ENCODE peak calls at places on chromosome 9, in eight cellular contexts. B, D, F, E, P, L, X and M are unnamed samples.

GRCh38 chr9:101442248-101443136 is 6.9 kb upstream of the ALDOB start:
- DNase-seq in B (no peak), D (no peak), F (no peak), E (no peak), P (no peak), L (no peak), X (peak; percentile 71), M (no peak)

GRCh38 chr9:22244141-22245011 is 202.2 kb upstream of the DMRTA1 start:
- DNase-seq in B (peak; percentile 77), D (peak; percentile 28), F (no peak), E (peak; percentile 71), P (no peak), L (peak; percentile 40), X (peak; percentile 69), M (peak; percentile 73)

GRCh38 chr9:12640866-12641636 is 52.1 kb upstream of the TYRP1 start:
- DNase-seq in B (no peak), D (no peak), F (no peak), E (no peak), P (peak; percentile 72), L (no peak), X (no peak), M (no peak)

GRCh38 chr9:114387678-114388431 is at the start of gene AKNA:
- DNase-seq in B (peak; percentile 88), D (no peak), F (peak; percentile 86), E (peak; percentile 98), P (no peak), L (no peak), X (peak; percentile 90), M (peak; percentile 58)

GRCh38 chr9:69115621-69116020 is 58.5 kb upstream of the TJP2 start:
- DNase-seq in B (peak; percentile 30), D (no peak), F (no peak), E (no peak), P (no peak), L (no peak), X (no peak), M (no peak)

GRCh38 chr9:114308361-114308950 is 14.4 kb upstream of the ORM1 start:
- DNase-seq in B (no peak), D (no peak), F (no peak), E (peak; percentile 58), P (no peak), L (no peak), X (no peak), M (no peak)

GRCh38 chr9:135146766-135147472 is 59.5 kb downstream of the OLFM1 start:
- DNase-seq in B (no peak), D (peak; percentile 77), F (no peak), E (no peak), P (no peak), L (no peak), X (no peak), M (no peak)

GRCh38 chr9:13470836-13471235 is 191.3 kb upstream of the MPDZ start:
- DNase-seq in B (no peak), D (no peak), F (no peak), E (no peak), P (no peak), L (no peak), X (no peak), M (no peak)

GRCh38 chr9:122403381-122404002 is 32.7 kb downstream of the PTGS1 start:
- DNase-seq in B (no peak), D (no peak), F (no peak), E (no peak), P (no peak), L (no peak), X (no peak), M (no peak)

GRCh38 chr9:114691956-114692295 is 9.9 kb upstream of the TEX48 start:
- DNase-seq in B (no peak), D (no peak), F (no peak), E (no peak), P (no peak), L (no peak), X (no peak), M (no peak)

GRCh38 chr9:2461886-2462285 is 159.7 kb upstream of the VLDLR start:
- DNase-seq in B (peak; percentile 43), D (no peak), F (no peak), E (no peak), P (no peak), L (no peak), X (no peak), M (peak; percentile 9)

GRCh38 chr9:2466703-2467102 is 154.9 kb upstream of the VLDLR start:
- DNase-seq in B (no peak), D (peak; percentile 14), F (no peak), E (no peak), P (no peak), L (no peak), X (no peak), M (no peak)

GRCh38 chr9:87554177-87554940 is 56.7 kb downstream of the DAPK1 start:
- DNase-seq in B (no peak), D (peak; percentile 27), F (no peak), E (no peak), P (no peak), L (no peak), X (no peak), M (no peak)

GRCh38 chr9:17134843-17135577 is at the start of gene CNTLN:
- DNase-seq in B (peak; percentile 97), D (peak; percentile 95), F (peak; percentile 93), E (peak; percentile 92), P (peak; percentile 29), L (peak; percentile 41), X (peak; percentile 93), M (peak; percentile 97)

GRCh38 chr9:89022902-89023301 is 31.6 kb downstream of the S1PR3 start:
- DNase-seq in B (peak; percentile 77), D (no peak), F (peak; percentile 61), E (no peak), P (no peak), L (no peak), X (no peak), M (no peak)

GRCh38 chr9:120391691-120392090 is 188.3 kb downstream of the CDK5RAP2 start:
- DNase-seq in B (no peak), D (no peak), F (no peak), E (no peak), P (no peak), L (no peak), X (no peak), M (no peak)

GRCh38 chr9:114007991-114008666 is 70.0 kb downstream of the AMBP start:
- DNase-seq in B (no peak), D (peak; percentile 2), F (peak; percentile 28), E (peak; percentile 59), P (no peak), L (no peak), X (no peak), M (no peak)

GRCh38 chr9:122125158-122125890 is 32.2 kb upstream of the TTLL11 start:
- DNase-seq in B (peak; percentile 86), D (peak; percentile 83), F (peak; percentile 81), E (peak; percentile 93), P (no peak), L (peak; percentile 56), X (peak; percentile 77), M (peak; percentile 93)

DNA sequence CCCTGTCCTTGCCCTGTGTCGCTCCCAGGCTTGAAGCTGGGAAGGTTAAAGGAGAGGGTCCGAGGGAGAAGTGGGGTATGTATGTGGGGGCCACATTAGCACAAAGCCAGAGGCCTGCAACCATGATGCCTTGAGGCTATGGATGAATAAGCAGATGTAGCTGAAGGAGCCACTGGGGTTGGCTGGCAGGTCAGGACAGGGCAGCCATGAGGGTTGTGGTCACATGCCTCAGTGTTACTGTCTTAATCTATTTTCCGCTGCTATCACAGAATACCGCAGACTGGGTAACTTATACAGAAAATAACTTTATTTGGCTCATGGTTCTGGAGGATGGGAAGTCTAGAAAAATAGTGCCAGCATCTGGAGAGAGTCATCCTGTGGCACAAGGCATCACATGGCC is 9.2 kb upstream of the GRHPR start:
- DNase-seq in B (no peak), D (no peak), F (no peak), E (peak; percentile 57), P (no peak), L (no peak), X (no peak), M (peak; percentile 47)
- H3K4me3 ChIP-seq in B (no peak overlapping the region), D (no peak overlapping the region), F (no peak overlapping the region), E (no peak overlapping the region), P (no peak overlapping the region), L (no peak overlapping the region), X (no peak overlapping the region), M (peak overlapping the region; percentile 38)

GRCh38 chr9:99105152-99106043 is 485 bp downstream of the TGFBR1 start:
- DNase-seq in B (peak; percentile 86), D (peak; percentile 69), F (peak; percentile 91), E (peak; percentile 95), P (no peak), L (no peak), X (peak; percentile 58), M (peak; percentile 66)

GRCh38 chr9:99104459-99105151 is at the start of gene TGFBR1:
- DNase-seq in B (peak; percentile 96), D (peak; percentile 97), F (peak; percentile 96), E (peak; percentile 99), P (peak; percentile 49), L (peak; percentile 73), X (peak; percentile 97), M (peak; percentile 94)

GRCh38 chr9:99103909-99104458 is 929 bp upstream of the TGFBR1 start:
- DNase-seq in B (peak; percentile 48), D (no peak), F (no peak), E (peak; percentile 83), P (no peak), L (no peak), X (no peak), M (no peak)

GRCh38 chr9:99108131-99108530 is 3.2 kb downstream of the TGFBR1 start:
- DNase-seq in B (no peak), D (no peak), F (no peak), E (no peak), P (no peak), L (no peak), X (no peak), M (no peak)

GRCh38 chr9:99106044-99106375 is 1.1 kb downstream of the TGFBR1 start:
- DNase-seq in B (no peak), D (no peak), F (no peak), E (no peak), P (no peak), L (no peak), X (no peak), M (no peak)
- H3K27me3 ChIP-seq in B (no peaks in the 10 kb centered on the region), D (no peaks in the 10 kb centered on the region), F (no peaks in the 10 kb centered on the region), E (no peaks in the 10 kb centered on the region), P (no peaks in the 10 kb centered on the region), L (no peaks in the 10 kb centered on the region), X (no peaks in the 10 kb centered on the region), M (no peaks in the 10 kb centered on the region)

DNA sequence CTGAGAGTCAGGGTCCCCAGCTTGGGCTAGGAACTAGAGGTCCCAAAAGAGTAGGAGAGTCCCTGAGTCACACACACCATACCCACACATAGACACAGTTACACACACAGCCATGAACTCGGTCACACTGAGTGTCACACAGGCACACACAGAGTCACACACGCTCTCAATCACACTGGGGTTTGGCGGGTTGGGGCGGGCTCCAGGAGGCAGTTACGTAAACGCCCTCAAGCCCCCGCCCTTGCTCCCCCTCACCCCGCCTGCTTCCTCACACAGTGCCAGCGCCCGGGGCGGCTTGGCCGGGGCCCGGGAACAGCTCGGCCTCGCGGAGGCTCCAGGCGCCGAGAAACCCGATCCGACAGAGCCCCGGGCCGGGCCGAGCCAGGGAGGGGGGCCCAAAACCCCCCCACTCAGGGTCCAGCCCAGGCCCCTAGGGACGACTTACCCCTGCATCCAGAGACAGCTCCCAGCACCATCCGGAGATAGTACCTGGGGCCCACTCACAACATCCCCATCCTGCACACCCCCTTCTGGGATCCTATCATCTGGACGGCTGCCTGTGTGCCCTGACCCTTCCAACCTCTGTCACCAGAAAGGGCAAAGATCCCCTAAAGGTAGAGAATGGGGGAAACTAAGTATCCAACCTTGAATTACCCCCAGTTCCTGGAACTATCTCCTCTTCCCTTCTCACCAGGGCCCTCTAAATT is 3.5 kb upstream of the CNTFR start:
- DNase-seq in B (no peak), D (peak; percentile 73), F (peak; percentile 73), E (no peak), P (no peak), L (no peak), X (no peak), M (peak; percentile 44)
- H3K4me3 ChIP-seq in B (no peak overlapping the region), D (peak overlapping the region; percentile 12), F (no peak overlapping the region), E (no peak overlapping the region), P (no peak overlapping the region), L (no peak overlapping the region), X (no peak overlapping the region), M (no peak overlapping the region)

GRCh38 chr9:129178579-129178909 is 483 bp upstream of the IER5L start:
- DNase-seq in B (no peak), D (no peak), F (no peak), E (no peak), P (no peak), L (no peak), X (no peak), M (no peak)
- H3K27me3 ChIP-seq in B (peaks cover 7% of the 10 kb centered on the region), D (no peaks in the 10 kb centered on the region), F (no peaks in the 10 kb centered on the region), E (peaks cover 3% of the 10 kb centered on the region), P (no peaks in the 10 kb centered on the region), L (no peaks in the 10 kb centered on the region), X (no peaks in the 10 kb centered on the region), M (peaks cover 2% of the 10 kb centered on the region)